ENCODE peak calls at places on chromosomes 7 and 10, in eight cellular contexts. N, Q, Z, H, A, J, G and U are unnamed samples.

GRCh38 chr7:156015237-156016020 is 203.2 kb upstream of the SHH start:
- DNase-seq in A (no peak), J (no peak), G (no peak), Q (no peak), Z (no peak), H (no peak), N (no peak), U (no peak)

GRCh38 chr10:75858357-75858756 is 426.9 kb downstream of the LRMDA start:
- DNase-seq in A (no peak), J (no peak), N (no peak), Q (no peak), Z (no peak), G (no peak), H (no peak), U (no peak)

GRCh38 chr10:33600381-33600780 is 265.9 kb upstream of the NRP1 start:
- DNase-seq in A (no peak), Z (no peak), Q (no peak), J (no peak), N (peak; percentile 66), G (peak; percentile 40), H (no peak), U (peak; percentile 50)

GRCh38 chr10:16481052-16481728 is 40.5 kb downstream of the C1QL3 start:
- DNase-seq in J (no peak), H (no peak), N (no peak), Z (no peak), Q (no peak), G (no peak), A (no peak), U (no peak)

GRCh38 chr7:119197172-119197871 is 972.8 kb downstream of the ANKRD7 start:
- DNase-seq in Q (no peak), H (no peak), J (no peak), A (no peak), Z (no peak), G (no peak), N (no peak), U (no peak)

GRCh38 chr10:117413928-117414618 is 38.8 kb upstream of the PDZD8 start:
- DNase-seq in N (peak; percentile 17), Z (no peak), Q (no peak), H (peak; percentile 71), G (peak; percentile 38), J (peak; percentile 14), A (no peak), U (no peak)

GRCh38 chr10:60425392-60426110 is 35.9 kb upstream of the ANK3 start:
- DNase-seq in A (no peak), Q (no peak), J (no peak), H (peak; percentile 68), Z (no peak), G (peak; percentile 70), N (peak; percentile 93), U (peak; percentile 71)

GRCh38 chr7:15891151-15891842 is 204.8 kb upstream of the MEOX2 start:
- DNase-seq in J (no peak), Q (no peak), N (peak; percentile 69), H (no peak), A (no peak), G (peak; percentile 39), Z (peak; percentile 7), U (peak; percentile 56)

GRCh38 chr7:140726304-140726703 is 29.8 kb downstream of the NDUFB2 start:
- DNase-seq in Z (no peak), Q (peak; percentile 43), J (peak; percentile 18), H (no peak), G (peak; percentile 42), A (no peak), N (peak; percentile 14), U (peak; percentile 73)

GRCh38 chr10:29471483-29471859 is 163.3 kb downstream of the SVIL start:
- DNase-seq in Q (peak; percentile 58), Z (peak; percentile 79), A (no peak), G (peak; percentile 78), J (no peak), N (peak; percentile 90), H (peak; percentile 74), U (peak; percentile 91)

GRCh38 chr10:108598831-108599230 is 1324.5 kb downstream of the XPNPEP1 start:
- DNase-seq in H (no peak), Z (no peak), Q (no peak), J (no peak), A (no peak), G (no peak), N (peak; percentile 36), U (peak; percentile 33)

GRCh38 chr10:106175760-106176377 is 988.6 kb downstream of the SORCS1 start:
- DNase-seq in N (peak; percentile 12), H (no peak), A (peak; percentile 14), Z (no peak), G (peak; percentile 65), Q (peak; percentile 23), J (no peak), U (peak; percentile 59)

GRCh38 chr10:71246591-71247143 is 34.3 kb downstream of the UNC5B start:
- DNase-seq in Q (peak; percentile 49), Z (no peak), N (no peak), J (peak; percentile 31), H (peak; percentile 99), G (no peak), A (no peak), U (no peak)

DNA sequence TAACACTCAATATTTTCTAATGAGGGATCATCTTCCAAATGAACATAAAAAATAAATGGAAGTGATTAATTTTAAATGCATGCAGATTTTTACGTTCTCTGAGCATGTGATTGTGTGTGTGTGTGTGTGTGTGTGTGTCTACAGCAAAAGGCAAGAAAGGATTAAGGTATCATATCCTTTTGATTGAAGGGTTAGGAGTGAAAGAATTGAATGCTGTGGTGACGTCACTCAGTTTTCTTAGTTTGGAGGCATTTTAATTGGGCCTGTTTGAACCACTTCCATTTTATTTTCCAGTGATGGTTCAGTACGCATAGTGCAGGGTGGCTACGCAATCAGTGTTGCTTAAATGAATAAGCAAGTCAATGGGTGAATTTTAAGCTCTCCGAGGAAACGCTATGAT is 31.2 kb downstream of the TACC2 start:
- DNase-seq in J (no peak), G (no peak), H (no peak), A (no peak), Z (no peak), Q (no peak), N (no peak), U (no peak)
- H3K4me3 ChIP-seq in J (no peak overlapping the region), G (no peak overlapping the region), H (peak overlapping the region; percentile 75), A (no peak overlapping the region), Z (no peak overlapping the region), Q (no peak overlapping the region), N (no peak overlapping the region), U (no peak overlapping the region)

GRCh38 chr7:150515248-150515647 is 576 bp downstream of the GIMAP7 start:
- DNase-seq in N (no peak), H (no peak), Z (no peak), Q (no peak), A (no peak), J (no peak), G (no peak), U (no peak)

GRCh38 chr7:150514748-150515222 is at the start of gene GIMAP7:
- DNase-seq in A (no peak), J (no peak), N (no peak), G (no peak), H (no peak), Z (no peak), Q (no peak), U (no peak)

GRCh38 chr7:150519310-150519709 is 4.6 kb downstream of the GIMAP7 start:
- DNase-seq in H (no peak), A (no peak), J (no peak), Z (no peak), Q (no peak), N (no peak), G (no peak), U (no peak)

GRCh38 chr7:150515752-150516151 is 1.1 kb downstream of the GIMAP7 start:
- DNase-seq in G (no peak), A (no peak), H (no peak), Q (no peak), N (no peak), Z (no peak), J (no peak), U (no peak)

DNA sequence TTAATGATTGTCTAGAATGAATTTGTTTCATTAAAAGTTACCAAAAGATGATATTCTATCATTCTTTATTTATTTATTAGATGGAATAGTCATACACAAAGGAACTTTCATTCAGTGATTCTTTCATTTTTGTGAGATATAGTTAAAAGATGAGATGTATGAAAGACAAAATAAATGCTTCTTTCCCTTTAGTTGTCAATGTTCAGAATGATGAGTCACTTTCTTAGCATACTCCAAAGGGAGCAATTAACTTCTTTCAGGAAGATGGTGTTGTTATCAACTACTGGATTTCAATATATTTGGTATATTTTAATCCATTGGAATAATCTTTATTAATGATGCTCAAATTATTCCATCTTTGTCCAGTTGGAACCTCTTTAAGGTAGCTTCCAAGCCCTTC is 2.3 kb downstream of the GIMAP7 start:
- DNase-seq in Q (no peak), N (no peak), G (no peak), J (no peak), H (no peak), A (no peak), Z (no peak), U (no peak)
- H3K4me3 ChIP-seq in Q (no peak overlapping the region), N (no peak overlapping the region), G (no peak overlapping the region), J (no peak overlapping the region), H (no peak overlapping the region), A (no peak overlapping the region), Z (no peak overlapping the region), U (no peak overlapping the region)

GRCh38 chr10:133276100-133276434 is 601 bp downstream of the ADAM8 start:
- DNase-seq in Z (no peak), H (no peak), A (no peak), N (no peak), G (no peak), J (no peak), Q (no peak), U (no peak)

GRCh38 chr10:133276435-133277201 is at the start of gene ADAM8:
- DNase-seq in Z (no peak), H (peak; percentile 36), A (peak; percentile 64), Q (no peak), G (no peak), J (no peak), N (no peak), U (no peak)

GRCh38 chr10:133274751-133275682 is 1.7 kb downstream of the ADAM8 start:
- DNase-seq in G (no peak), N (peak; percentile 16), Z (no peak), J (no peak), A (peak; percentile 44), Q (peak; percentile 93), H (peak; percentile 68), U (no peak)

GRCh38 chr10:133277277-133277992 is 767 bp upstream of the ADAM8 start:
- DNase-seq in Z (no peak), Q (peak; percentile 59), A (no peak), J (no peak), N (no peak), G (no peak), H (no peak), U (no peak)

DNA sequence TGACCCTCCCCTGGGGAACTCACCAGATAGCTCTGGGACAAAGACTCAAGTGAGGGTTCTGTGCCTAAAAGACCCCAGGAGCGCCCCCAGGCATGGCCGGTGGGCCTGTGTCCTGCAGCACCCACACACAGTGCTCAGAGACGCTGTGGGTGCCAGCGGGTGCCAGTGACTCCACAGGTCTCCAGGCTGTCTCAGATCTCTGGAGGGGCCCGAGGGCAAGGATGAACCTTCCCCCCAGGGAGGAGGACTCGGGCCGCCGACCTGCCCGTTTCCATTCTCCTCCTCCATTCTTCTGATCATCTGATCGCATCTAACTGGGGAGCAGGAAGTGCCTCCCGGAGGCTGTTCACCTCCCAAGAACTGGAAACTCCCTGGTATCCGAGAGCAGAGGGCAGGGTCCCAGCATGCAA is 980 bp downstream of the ADAM8 start:
- DNase-seq in N (no peak), H (peak; percentile 65), G (no peak), Z (no peak), Q (peak; percentile 67), J (no peak), A (no peak), U (no peak)
- H3K4me3 ChIP-seq in N (no peak overlapping the region), H (peak overlapping the region; percentile 58), G (no peak overlapping the region), Z (no peak overlapping the region), Q (peak overlapping the region; percentile 40), J (no peak overlapping the region), A (no peak overlapping the region), U (no peak overlapping the region)

GRCh38 chr10:4136121-4136520 is 351.1 kb upstream of the KLF6 start:
- DNase-seq in Q (peak; percentile 44), G (no peak), A (no peak), Z (no peak), N (peak; percentile 18), H (no peak), J (no peak), U (no peak)
- H3K4me3 ChIP-seq in Q (no peak overlapping the region), G (no peak overlapping the region), A (no peak overlapping the region), Z (no peak overlapping the region), N (no peak overlapping the region), H (no peak overlapping the region), J (no peak overlapping the region), U (no peak overlapping the region)